ENCODE peak calls at places on chromosome 11, in seven cellular contexts. Z is HCT116, X is GM12878, O is SK-N-SH, I is K562, V is H1, R is HepG2. M is an unnamed sample. For H3K4me1, the result is how much of the 10 kb centered on the place peaks cover.

GRCh38 chr11:46347637-46348311 is 511 bp downstream of the DGKZ start:
- DNase-seq in Z (no peak), X (no peak), O (peak), I (peak), V (no peak), R (no peak), M (no peak)

GRCh38 chr11:134576286-134576685 is 164.2 kb upstream of the B3GAT1 start:
- DNase-seq in Z (no peak), X (no peak), O (no peak), I (no peak), V (no peak), R (no peak), M (no peak)

GRCh38 chr11:48033918-48034341 is 53.6 kb downstream of the PTPRJ start:
- DNase-seq in Z (no peak), X (no peak), O (no peak), I (no peak), V (no peak), R (no peak), M (no peak)

GRCh38 chr11:116371146-116371545 is 401.6 kb downstream of the BUD13 start:
- DNase-seq in Z (no peak), X (no peak), O (peak), I (no peak), V (no peak), R (no peak), M (no peak)

GRCh38 chr11:133968300-133968699 is 11.5 kb upstream of the IGSF9B start:
- DNase-seq in Z (no peak), X (no peak), O (no peak), I (no peak), V (no peak), R (no peak), M (no peak)

GRCh38 chr11:61833478-61833877 is 5.4 kb downstream of the FADS2 start:
- DNase-seq in Z (no peak), X (no peak), O (no peak), I (no peak), V (no peak), R (no peak), M (no peak)

GRCh38 chr11:17845431-17845881 is 110.9 kb downstream of the KCNC1 start:
- DNase-seq in Z (no peak), X (no peak), O (no peak), I (no peak), V (no peak), R (no peak), M (no peak)

GRCh38 chr11:1178906-1179305 is 21.2 kb downstream of the MUC5AC start:
- DNase-seq in Z (no peak), X (no peak), O (no peak), I (no peak), V (no peak), R (no peak), M (no peak)

GRCh38 chr11:61684870-61685610 is 4.8 kb downstream of the DAGLA start:
- DNase-seq in Z (no peak), X (no peak), O (no peak), I (no peak), V (no peak), R (no peak), M (no peak)

GRCh38 chr11:24068197-24068596 is 428.7 kb upstream of the LUZP2 start:
- DNase-seq in Z (no peak), X (no peak), O (no peak), I (no peak), V (no peak), R (no peak), M (no peak)

GRCh38 chr11:626475-627272 is at the start of gene SCT:
- DNase-seq in Z (no peak), X (no peak), O (no peak), I (no peak), V (no peak), R (no peak), M (no peak)

GRCh38 chr11:119290894-119291497 is 25.9 kb downstream of the MCAM start:
- DNase-seq in Z (peak), X (no peak), O (no peak), I (no peak), V (no peak), R (no peak), M (no peak)

GRCh38 chr11:119297938-119298337 is 19.0 kb downstream of the MCAM start:
- DNase-seq in Z (no peak), X (no peak), O (no peak), I (no peak), V (no peak), R (no peak), M (no peak)

GRCh38 chr11:119298726-119299125 is 18.2 kb downstream of the MCAM start:
- DNase-seq in Z (no peak), X (no peak), O (no peak), I (no peak), V (no peak), R (no peak), M (no peak)

GRCh38 chr11:119293461-119293860 is 23.5 kb downstream of the MCAM start:
- DNase-seq in Z (no peak), X (no peak), O (no peak), I (no peak), V (no peak), R (no peak), M (no peak)

GRCh38 chr11:119295178-119295577 is 21.8 kb downstream of the MCAM start:
- DNase-seq in Z (no peak), X (no peak), O (no peak), I (no peak), V (no peak), R (no peak), M (no peak)
- TF ChIP-seq YY1 in Z (no peak), X (no peak), O (no peak), I (no peak), V (no peak), R (no peak), M (no peak)

DNA sequence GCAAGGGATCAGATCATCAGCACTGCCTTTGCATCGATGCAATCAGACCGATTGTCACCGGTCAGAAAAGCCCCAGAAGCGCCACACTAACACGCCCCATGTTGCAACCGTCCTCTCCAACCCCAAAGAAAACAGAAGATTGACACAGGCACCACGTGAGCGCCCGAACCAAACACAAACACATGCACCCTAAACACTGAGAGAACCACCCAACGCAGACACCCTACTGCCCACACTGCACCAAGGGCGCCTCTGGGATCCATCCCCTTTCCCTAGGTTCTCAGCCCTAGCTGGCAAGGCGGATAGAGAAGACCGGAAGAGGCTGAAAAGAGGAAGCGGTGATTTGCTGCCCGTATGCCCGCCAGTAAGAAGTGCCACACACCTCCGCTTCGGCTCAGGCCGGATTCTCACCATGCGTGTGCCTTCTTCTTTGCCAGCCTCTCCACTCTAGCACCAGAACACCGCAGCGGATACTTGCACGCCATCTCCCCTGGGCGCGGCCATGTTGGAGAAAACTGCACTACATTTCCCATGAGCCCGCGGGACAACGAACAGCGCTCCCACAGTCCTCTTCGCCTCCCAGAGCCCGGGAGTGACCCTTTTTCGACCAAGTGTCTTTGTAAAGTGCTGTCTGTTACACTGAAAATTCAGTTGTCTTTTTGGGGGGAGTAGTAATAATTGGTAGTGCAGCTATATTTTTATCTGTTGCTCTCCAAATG is at the start of gene ALKBH8:
- DNase-seq in Z (no peak), X (peak), O (peak), I (peak), V (no peak), R (peak), M (peak)
- H3K4me1 ChIP-seq in Z (half or more), X (under half), O (under half), I (under half), V (under half), R (under half), M (under half)

GRCh38 chr11:2914475-2915195 is 14.6 kb downstream of the PHLDA2 start:
- DNase-seq in Z (no peak), X (no peak), O (peak), I (no peak), V (no peak), R (no peak), M (no peak)

GRCh38 chr11:2915473-2915872 is 13.7 kb downstream of the PHLDA2 start:
- DNase-seq in Z (no peak), X (no peak), O (no peak), I (no peak), V (no peak), R (no peak), M (no peak)

GRCh38 chr11:2913029-2913431 is 16.2 kb downstream of the PHLDA2 start:
- DNase-seq in Z (no peak), X (no peak), O (peak), I (peak), V (no peak), R (no peak), M (no peak)

GRCh38 chr11:2912498-2912897 is 16.7 kb downstream of the PHLDA2 start:
- DNase-seq in Z (peak), X (no peak), O (peak), I (peak), V (no peak), R (peak), M (no peak)

DNA sequence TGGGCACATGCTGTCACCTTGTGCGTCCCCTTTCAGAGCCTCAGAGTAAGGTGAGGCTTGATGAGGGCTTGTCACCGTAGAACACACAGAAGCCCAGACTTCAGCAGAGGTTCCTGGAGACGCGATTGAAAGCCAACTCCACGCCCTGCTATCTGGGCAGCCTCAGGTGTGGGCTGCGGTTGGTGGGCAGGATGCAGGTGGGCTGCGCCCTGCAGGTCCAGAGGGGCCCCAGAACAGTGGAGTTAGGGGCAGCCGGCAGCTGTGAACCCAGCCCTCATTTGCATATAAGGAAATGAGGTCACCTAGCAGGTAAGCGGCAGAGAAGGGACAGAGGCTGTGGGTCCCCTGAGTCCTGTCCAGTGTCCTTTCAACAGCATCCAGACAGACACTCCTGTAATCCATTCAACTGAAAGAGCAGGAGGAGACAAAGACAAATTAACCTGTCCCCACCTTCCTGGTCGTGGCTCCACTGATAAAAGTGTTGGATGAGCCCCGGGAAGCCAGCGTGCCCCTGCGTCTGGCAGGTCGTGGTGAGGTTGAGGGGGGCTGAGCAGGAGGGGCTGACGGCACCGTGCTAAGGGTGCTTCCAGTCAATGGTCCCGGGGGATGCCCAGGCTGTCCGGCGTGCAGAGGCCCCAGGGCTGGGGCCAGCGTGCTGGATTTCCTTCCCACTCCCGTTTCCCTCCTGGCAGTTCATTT is 15.3 kb downstream of the PHLDA2 start:
- DNase-seq in Z (no peak), X (no peak), O (no peak), I (no peak), V (no peak), R (no peak), M (no peak)
- H3K4me3 ChIP-seq in Z (peak), X (no peak), O (no peak), I (no peak), V (no peak), R (no peak), M (no peak)

DNA sequence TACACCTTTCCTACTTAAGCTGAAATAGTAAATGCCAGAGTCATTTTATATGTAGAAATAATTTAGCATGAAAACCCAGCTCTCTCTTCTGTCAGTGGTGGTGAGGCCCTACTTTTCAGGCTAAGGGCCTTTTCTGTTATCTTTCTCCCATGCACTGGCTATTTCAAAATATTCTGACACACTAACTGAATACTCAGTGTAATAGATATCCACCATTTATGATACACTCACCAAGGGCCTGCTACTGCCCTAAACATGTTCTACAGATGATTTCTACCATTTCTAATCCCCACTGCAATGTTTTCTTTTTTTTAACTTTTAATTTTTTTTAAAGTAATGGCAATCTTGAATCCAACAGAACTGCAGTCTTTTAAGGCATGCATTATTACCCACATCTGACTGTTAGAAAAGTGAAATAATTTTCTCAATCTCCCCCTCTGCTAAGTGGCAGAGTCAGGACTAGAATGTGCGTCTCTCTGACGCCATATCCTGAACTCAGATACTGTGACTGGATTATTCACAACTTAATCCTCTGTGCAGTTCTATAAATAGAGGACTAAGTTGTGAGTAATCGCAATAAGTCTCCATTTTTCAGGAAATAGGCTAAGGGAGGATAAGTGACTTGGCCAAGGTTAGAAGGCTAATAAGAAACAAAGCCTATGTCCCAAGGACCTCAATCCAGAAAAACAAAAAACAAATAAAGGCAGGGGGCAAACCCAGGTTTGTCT is 44.0 kb downstream of the GRAMD1B start:
- DNase-seq in Z (no peak), X (no peak), O (no peak), I (no peak), V (no peak), R (no peak), M (no peak)
- TF ChIP-seq YY1 in Z (peak), X (no peak), O (peak), I (no peak), V (no peak), R (no peak), M (no peak)

DNA sequence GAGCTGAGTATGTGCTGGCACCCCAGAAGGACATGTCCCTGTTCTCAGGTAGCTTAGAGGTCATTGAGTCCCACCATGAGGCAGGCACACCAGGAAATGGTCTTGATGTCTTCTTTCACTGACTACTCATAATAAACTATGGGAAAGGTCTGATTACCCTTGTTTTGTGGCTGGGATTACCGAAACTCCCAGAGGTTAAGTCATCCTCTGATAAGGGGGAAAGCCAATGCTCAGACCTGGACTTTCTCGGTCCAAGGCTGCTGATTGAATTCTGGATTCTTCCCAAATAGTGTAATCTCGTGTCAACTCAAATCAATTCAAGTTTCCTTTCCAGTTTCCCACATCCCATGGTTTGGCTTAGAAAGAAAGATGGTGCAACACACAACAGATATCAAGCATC is 3.7 kb upstream of the CD44 start:
- DNase-seq in Z (no peak), X (no peak), O (no peak), I (no peak), V (no peak), R (no peak), M (no peak)
- H3K4me1 ChIP-seq in Z (under half), X (under half), O (under half), I (under half), V (under half), R (under half), M (under half)